ENCODE peak calls at places on chromosomes 6 and 20, in five cellular contexts. A is activated CD4-positive, alpha-beta T cell treated with anti-CD3 and anti-CD28 coated beads for 48 hours; W is EH; T is activated T-cell treated with anti-CD3 and anti-CD28 coated beads, Interleukin-2, amount 50 U/mL, for 72 hours; Q is NCI-H1092. P is an unnamed sample.

GRCh38 chr6:154187714-154188113 is 148.7 kb downstream of the OPRM1 start:
- DNase-seq in W (no peak), A (no peak), Q (no peak), T (no peak), P (no peak)

GRCh38 chr6:14270925-14271791 is 153.6 kb downstream of the CD83 start:
- DNase-seq in W (peak; percentile 87), A (peak; percentile 77), T (peak; percentile 80), Q (no peak), P (no peak)

GRCh38 chr6:44126320-44127149 is 717 bp downstream of the MRPL14 start:
- DNase-seq in Q (peak; percentile 36), W (peak; percentile 83), T (peak; percentile 91), A (peak; percentile 89), P (no peak)

GRCh38 chr6:26157150-26157837 is 70.1 kb downstream of the HFE start:
- DNase-seq in T (peak; percentile 86), A (peak; percentile 89), Q (peak; percentile 43), W (peak; percentile 63), P (peak; percentile 40)

GRCh38 chr6:129280719-129281118 is 397.8 kb downstream of the LAMA2 start:
- DNase-seq in T (peak; percentile 8), Q (peak; percentile 3), A (peak; percentile 35), W (no peak), P (no peak)

GRCh38 chr6:120198033-120198432 is 848.5 kb upstream of the MAN1A1 start:
- DNase-seq in A (no peak), Q (no peak), W (no peak), T (no peak), P (no peak)

GRCh38 chr6:124795879-124796838 is 166.1 kb upstream of the RNF217 start:
- DNase-seq in Q (peak; percentile 6), W (peak; percentile 8), A (no peak), T (no peak), P (no peak)

GRCh38 chr20:25065044-25065624 is 7.2 kb upstream of the ACSS1 start:
- DNase-seq in Q (no peak), W (no peak), T (no peak), A (no peak), P (no peak)

GRCh38 chr20:31678389-31679356 is 41.0 kb downstream of the COX4I2 start:
- DNase-seq in W (peak; percentile 67), A (no peak), Q (no peak), T (no peak), P (no peak)

GRCh38 chr20:62734336-62734735 is 25.7 kb downstream of the NTSR1 start:
- DNase-seq in Q (no peak), T (no peak), A (no peak), W (no peak), P (no peak)

GRCh38 chr20:57388953-57389694 is 2.1 kb upstream of the RBM38 start:
- DNase-seq in Q (no peak), A (peak; percentile 72), W (peak; percentile 56), T (peak; percentile 64), P (no peak)

GRCh38 chr20:15610700-15611277 is 962.5 kb downstream of the KIF16B start:
- DNase-seq in Q (no peak), W (no peak), A (no peak), T (no peak), P (no peak)

GRCh38 chr6:137496392-137496767 is 2.2 kb upstream of the OLIG3 start:
- DNase-seq in W (no peak), Q (no peak), A (no peak), T (peak; percentile 6), P (no peak)

GRCh38 chr20:44017905-44018683 is 103.4 kb downstream of the TOX2 start:
- DNase-seq in T (no peak), Q (peak; percentile 98), W (peak; percentile 94), A (no peak), P (peak; percentile 90)

GRCh38 chr6:130322673-130323268 is 43.0 kb upstream of the TMEM200A start:
- DNase-seq in Q (no peak), A (peak; percentile 56), T (peak; percentile 40), W (peak; percentile 73), P (no peak)

GRCh38 chr20:47785900-47786762 is 850 bp upstream of the SULF2 start:
- DNase-seq in T (peak; percentile 44), W (peak; percentile 86), Q (peak; percentile 61), A (peak; percentile 17), P (peak; percentile 41)

GRCh38 chr20:57221916-57222630 is 44.4 kb downstream of the BMP7 start:
- DNase-seq in W (no peak), Q (no peak), A (no peak), T (no peak), P (no peak)

GRCh38 chr6:146968041-146968760 is 236.0 kb upstream of the STXBP5 start:
- DNase-seq in Q (no peak), A (no peak), W (peak; percentile 78), T (no peak), P (no peak)

GRCh38 chr20:23340524-23340923 is 10.1 kb upstream of the NXT1 start:
- DNase-seq in Q (peak; percentile 54), T (peak; percentile 44), W (peak; percentile 59), A (peak; percentile 36), P (peak; percentile 20)

GRCh38 chr6:19691465-19692167 is 145.6 kb upstream of the ID4 start:
- DNase-seq in A (no peak), Q (peak; percentile 5), T (no peak), W (no peak), P (no peak)

GRCh38 chr20:36309643-36310042 is 3.5 kb downstream of the DLGAP4 start:
- DNase-seq in A (no peak), W (no peak), Q (no peak), T (no peak), P (no peak)

GRCh38 chr6:7204726-7205125 is 97.0 kb downstream of the RREB1 start:
- DNase-seq in A (no peak), Q (no peak), T (no peak), W (peak; percentile 82), P (no peak)

GRCh38 chr6:154302111-154302752 is 54.4 kb downstream of the IPCEF1 start:
- DNase-seq in A (peak; percentile 46), T (peak; percentile 45), W (peak; percentile 87), Q (no peak), P (no peak)

GRCh38 chr6:110881929-110882629 is 7.5 kb downstream of the AMD1 start:
- DNase-seq in A (no peak), T (no peak), W (peak; percentile 33), Q (no peak), P (no peak)

GRCh38 chr20:25052255-25053206 is 5.4 kb downstream of the ACSS1 start:
- DNase-seq in W (peak; percentile 76), A (no peak), T (no peak), Q (no peak), P (no peak)

GRCh38 chr6:137423444-137424168 is 70.6 kb downstream of the OLIG3 start:
- DNase-seq in Q (no peak), T (no peak), A (no peak), W (no peak), P (no peak)